ENCODE peak calls at places on chromosomes 7 and 10, in eight cellular contexts. N is fibroblast of lung; Z is uterus; C is cardiac fibroblast; J is activated naive CD4-positive, alpha-beta T cell; U is RPMI7951; R is NCI-H526 treated with DMSO at 0.1 percent for 48 hours; O is activated CD4-positive, alpha-beta T cell treated with anti-CD3 and anti-CD28 coated beads for 48 hours. E is an unnamed sample.

GRCh38 chr7:1274876-1275684 is 42.4 kb downstream of the UNCX start:
- DNase-seq in N (no peak), Z (no peak), C (no peak), J (no peak), U (no peak), R (no peak), O (no peak), E (no peak)

GRCh38 chr10:90087197-90088007 is 386.0 kb downstream of the KIF20B start:
- DNase-seq in N (peak), Z (no peak), C (peak), J (no peak), U (peak), R (peak), O (peak), E (peak)

GRCh38 chr7:2577914-2578680 is 19.3 kb downstream of the IQCE start:
- DNase-seq in N (no peak), Z (no peak), C (no peak), J (no peak), U (no peak), R (no peak), O (no peak), E (no peak)

GRCh38 chr7:101555921-101556275 is 73.2 kb downstream of the MYL10 start:
- DNase-seq in N (no peak), Z (no peak), C (no peak), J (no peak), U (no peak), R (no peak), O (no peak), E (no peak)

GRCh38 chr10:118412918-118413317 is 70.8 kb upstream of the FAM204A start:
- DNase-seq in N (no peak), Z (no peak), C (no peak), J (no peak), U (no peak), R (no peak), O (no peak), E (no peak)

GRCh38 chr10:88315746-88316145 is 267.4 kb downstream of the RNLS start:
- DNase-seq in N (no peak), Z (no peak), C (peak), J (no peak), U (peak), R (no peak), O (no peak), E (no peak)

GRCh38 chr7:80324032-80324431 is 187.8 kb downstream of the GNAT3 start:
- DNase-seq in N (peak), Z (no peak), C (peak), J (no peak), U (peak), R (no peak), O (no peak), E (no peak)

GRCh38 chr10:13784067-13784466 is 197.3 kb downstream of the PRPF18 start:
- DNase-seq in N (peak), Z (no peak), C (no peak), J (no peak), U (peak), R (no peak), O (peak), E (no peak)

GRCh38 chr10:44689368-44689767 is 221.8 kb upstream of the TMEM72 start:
- DNase-seq in N (no peak), Z (no peak), C (peak), J (no peak), U (no peak), R (no peak), O (no peak), E (no peak)

GRCh38 chr10:58028597-58029366 is 238.9 kb downstream of the IPMK start:
- DNase-seq in N (peak), Z (no peak), C (peak), J (no peak), U (peak), R (no peak), O (no peak), E (peak)

GRCh38 chr7:122315507-122316466 is 11.2 kb upstream of the FEZF1 start:
- DNase-seq in N (no peak), Z (no peak), C (no peak), J (no peak), U (no peak), R (no peak), O (no peak), E (no peak)

GRCh38 chr10:69328346-69328687 is 50.0 kb downstream of the HK1 start:
- DNase-seq in N (no peak), Z (no peak), C (no peak), J (no peak), U (no peak), R (no peak), O (no peak), E (no peak)

GRCh38 chr10:130395248-130395936 is 259.2 kb downstream of the GLRX3 start:
- DNase-seq in N (no peak), Z (no peak), C (no peak), J (no peak), U (no peak), R (no peak), O (no peak), E (no peak)

GRCh38 chr7:36128448-36129047 is 24.5 kb upstream of the EEPD1 start:
- DNase-seq in N (peak), Z (peak), C (peak), J (no peak), U (peak), R (no peak), O (no peak), E (no peak)

GRCh38 chr7:123615344-123615743 is 13.7 kb downstream of the ASB15 start:
- DNase-seq in N (peak), Z (no peak), C (peak), J (no peak), U (peak), R (no peak), O (no peak), E (no peak)

E was measured in SW 1271.